ENCODE peak calls at places on chromosome 12, in five cellular contexts. X, P, K, I and Q are unnamed samples.

GRCh38 chr12:122023339-122024131 is 1.9 kb downstream of the BCL7A start:
- DNase-seq in X (peak), P (peak), K (no peak), I (no peak), Q (peak)

GRCh38 chr12:101919447-101919846 is 42.1 kb downstream of the DRAM1 start:
- DNase-seq in X (no peak), P (no peak), K (no peak), I (no peak), Q (no peak)

GRCh38 chr12:124993568-124994434 is at the start of gene BRI3BP:
- DNase-seq in X (peak), P (peak), K (peak), I (peak), Q (peak)

GRCh38 chr12:68461645-68462044 is 129.5 kb upstream of the MDM1 start:
- DNase-seq in X (no peak), P (no peak), K (no peak), I (no peak), Q (no peak)

GRCh38 chr12:47885012-47885501 is 19.7 kb downstream of the VDR start:
- DNase-seq in X (no peak), P (no peak), K (peak), I (peak), Q (no peak)

GRCh38 chr12:92025462-92026207 is 120.0 kb downstream of the BTG1 start:
- DNase-seq in X (no peak), P (no peak), K (no peak), I (no peak), Q (no peak)

GRCh38 chr12:101086490-101086889 is 123.5 kb downstream of the SLC5A8 start:
- DNase-seq in X (no peak), P (no peak), K (no peak), I (no peak), Q (no peak)

GRCh38 chr12:112543666-112544185 is 125.0 kb downstream of the PTPN11 start:
- DNase-seq in X (no peak), P (no peak), K (no peak), I (no peak), Q (no peak)

GRCh38 chr12:49413010-49413409 is 45.7 kb downstream of the SPATS2 start:
- DNase-seq in X (no peak), P (no peak), K (no peak), I (no peak), Q (no peak)

GRCh38 chr12:46462641-46463355 is 90.2 kb upstream of the SLC38A2 start:
- DNase-seq in X (no peak), P (no peak), K (no peak), I (no peak), Q (no peak)

GRCh38 chr12:31578632-31579031 is 12.3 kb downstream of the DENND5B start:
- DNase-seq in X (no peak), P (no peak), K (no peak), I (no peak), Q (no peak)

GRCh38 chr12:6871052-6871957 is 1.8 kb downstream of the SPSB2 start:
- DNase-seq in X (no peak), P (no peak), K (peak), I (peak), Q (no peak)

GRCh38 chr12:60872850-60873713 is 1277.3 kb downstream of the SLC16A7 start:
- DNase-seq in X (no peak), P (no peak), K (no peak), I (no peak), Q (no peak)

GRCh38 chr12:80707126-80707829 is at the start of gene MYF6:
- DNase-seq in X (no peak), P (no peak), K (no peak), I (no peak), Q (no peak)

GRCh38 chr12:26789731-26790644 is 43.0 kb downstream of the ITPR2 start:
- DNase-seq in X (no peak), P (no peak), K (no peak), I (no peak), Q (no peak)

GRCh38 chr12:3841783-3842182 is 31.4 kb downstream of the PARP11 start:
- DNase-seq in X (no peak), P (no peak), K (no peak), I (no peak), Q (no peak)

GRCh38 chr12:131120831-131121271 is 167.1 kb downstream of the ADGRD1 start:
- DNase-seq in X (no peak), P (no peak), K (no peak), I (no peak), Q (no peak)

GRCh38 chr12:102385343-102385742 is 95.0 kb downstream of the IGF1 start:
- DNase-seq in X (no peak), P (no peak), K (no peak), I (no peak), Q (no peak)

GRCh38 chr12:50390284-50390683 is 6.1 kb downstream of the FAM186A start:
- DNase-seq in X (no peak), P (no peak), K (no peak), I (no peak), Q (no peak)

GRCh38 chr12:56839489-56840442 is 76.6 kb downstream of the HSD17B6 start:
- DNase-seq in X (peak), P (peak), K (peak), I (no peak), Q (peak)

GRCh38 chr12:66113471-66113870 is 17.1 kb downstream of the LLPH start:
- DNase-seq in X (no peak), P (no peak), K (no peak), I (no peak), Q (no peak)

GRCh38 chr12:76202621-76203020 is 118.1 kb upstream of the NAP1L1 start:
- DNase-seq in X (no peak), P (no peak), K (no peak), I (no peak), Q (no peak)

GRCh38 chr12:29039013-29039412 is 110.1 kb upstream of the FAR2 start:
- DNase-seq in X (no peak), P (no peak), K (no peak), I (no peak), Q (peak)